ENCODE peak calls at places on chromosomes 7 and 10, in six cellular contexts. T is GM23338, I is ELR, U is left cardiac atrium, W is GM04504, G is NCI-H1092 treated with DMSO at 0.1 percent for 48 hours. V is an unnamed sample.

GRCh38 chr10:63133787-63134557 is 844 bp downstream of the NRBF2 start:
- DNase-seq in T (peak), I (peak), U (no peak), W (no peak), G (no peak), V (no peak)

GRCh38 chr7:27885652-27886051 is 145.7 kb downstream of the TAX1BP1 start:
- DNase-seq in T (no peak), I (no peak), U (no peak), W (no peak), G (no peak), V (no peak)

GRCh38 chr7:46139079-46139478 is 218.0 kb upstream of the IGFBP3 start:
- DNase-seq in T (no peak), I (peak), U (no peak), W (peak), G (no peak), V (no peak)

GRCh38 chr7:157004839-157005455 is 5.5 kb downstream of the MNX1 start:
- DNase-seq in T (peak), I (no peak), U (no peak), W (no peak), G (no peak), V (no peak)

GRCh38 chr7:150942591-150943452 is 35.3 kb downstream of the KCNH2 start:
- DNase-seq in T (no peak), I (no peak), U (no peak), W (no peak), G (no peak), V (no peak)

GRCh38 chr10:8338177-8338766 is 283.8 kb downstream of the GATA3 start:
- DNase-seq in T (no peak), I (no peak), U (no peak), W (no peak), G (no peak), V (no peak)

GRCh38 chr7:30988346-30989005 is 24.7 kb downstream of the GHRHR start:
- DNase-seq in T (peak), I (no peak), U (no peak), W (no peak), G (no peak), V (peak)

GRCh38 chr7:1758417-1758858 is 88.4 kb downstream of the ELFN1 start:
- DNase-seq in T (peak), I (peak), U (peak), W (no peak), G (peak), V (peak)

GRCh38 chr10:132907901-132908620 is 34.3 kb downstream of the CFAP46 start:
- DNase-seq in T (no peak), I (no peak), U (peak), W (no peak), G (no peak), V (no peak)

GRCh38 chr10:3740157-3740871 is 44.7 kb downstream of the KLF6 start:
- DNase-seq in T (no peak), I (peak), U (no peak), W (no peak), G (no peak), V (no peak)

GRCh38 chr7:70134029-70134445 is 535.8 kb downstream of the AUTS2 start:
- DNase-seq in T (no peak), I (no peak), U (no peak), W (no peak), G (no peak), V (no peak)